ENCODE peak calls at places on chromosome 9, in six cellular contexts. A, X, M, K, H and C are unnamed samples.

GRCh38 chr9:32251539-32251938 is 132.9 kb upstream of the ACO1 start:
- DNase-seq in M (peak), H (no peak), K (peak), A (peak), X (peak), C (no peak)

GRCh38 chr9:99824378-99825157 is 2.9 kb downstream of the NR4A3 start:
- DNase-seq in H (no peak), M (no peak), X (peak), K (no peak), A (peak), C (no peak)

GRCh38 chr9:106916491-106917235 is 53.7 kb downstream of the ZNF462 start:
- DNase-seq in H (no peak), K (peak), A (peak), X (peak), M (peak), C (peak)

GRCh38 chr9:120473626-120474025 is 106.3 kb downstream of the CDK5RAP2 start:
- DNase-seq in X (no peak), A (no peak), K (no peak), H (no peak), M (no peak), C (no peak)

GRCh38 chr9:84669293-84670105 is at the start of gene NTRK2:
- DNase-seq in A (peak), X (peak), M (no peak), H (peak), K (peak), C (no peak)

GRCh38 chr9:95726756-95727155 is 148.7 kb upstream of the ERCC6L2 start:
- DNase-seq in H (no peak), K (peak), A (peak), X (peak), M (peak), C (no peak)

GRCh38 chr9:131594906-131595675 is 49.8 kb downstream of the PRRT1B start:
- DNase-seq in A (no peak), H (no peak), K (no peak), X (no peak), M (no peak), C (no peak)

GRCh38 chr9:6195714-6196360 is 19.8 kb upstream of the IL33 start:
- DNase-seq in A (no peak), H (no peak), K (no peak), M (peak), X (no peak), C (peak)

GRCh38 chr9:96540106-96540505 is 79.5 kb downstream of the CDC14B start:
- DNase-seq in M (no peak), H (no peak), K (no peak), A (no peak), X (no peak), C (no peak)

DNA sequence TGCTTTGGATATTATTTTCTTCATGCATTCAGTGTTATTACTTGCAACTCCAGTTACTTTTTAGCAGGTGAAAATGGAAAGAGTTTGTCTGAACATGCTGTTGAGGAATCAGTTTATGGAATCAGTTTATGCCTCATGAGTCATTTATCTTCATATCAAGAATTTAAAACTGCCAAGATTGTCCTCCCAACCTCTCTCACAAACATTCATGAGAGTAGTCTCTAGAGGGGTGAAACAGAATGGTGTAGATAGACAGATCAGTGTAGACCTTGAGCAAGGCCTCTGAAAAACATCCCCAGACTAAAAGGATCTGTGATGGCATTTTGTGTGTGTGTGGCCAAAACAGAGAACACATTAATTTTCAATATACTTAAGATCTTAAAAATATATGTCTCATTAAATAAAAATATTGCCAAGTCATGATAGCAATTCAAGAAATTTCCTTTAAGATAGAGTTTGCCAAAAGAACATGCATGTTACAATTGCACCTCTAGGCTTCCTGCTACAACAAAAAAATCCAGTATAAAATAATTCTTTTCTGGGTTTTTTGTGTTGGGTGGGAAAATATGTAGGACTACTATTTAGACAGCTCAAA is 5.0 kb downstream of the ANXA1 start:
- DNase-seq in H (no peak), M (no peak), X (no peak), K (no peak), A (no peak), C (no peak)
- H3K27ac ChIP-seq in H (no peak), M (no peak), X (no peak), K (no peak), A (no peak), C (peak)

DNA sequence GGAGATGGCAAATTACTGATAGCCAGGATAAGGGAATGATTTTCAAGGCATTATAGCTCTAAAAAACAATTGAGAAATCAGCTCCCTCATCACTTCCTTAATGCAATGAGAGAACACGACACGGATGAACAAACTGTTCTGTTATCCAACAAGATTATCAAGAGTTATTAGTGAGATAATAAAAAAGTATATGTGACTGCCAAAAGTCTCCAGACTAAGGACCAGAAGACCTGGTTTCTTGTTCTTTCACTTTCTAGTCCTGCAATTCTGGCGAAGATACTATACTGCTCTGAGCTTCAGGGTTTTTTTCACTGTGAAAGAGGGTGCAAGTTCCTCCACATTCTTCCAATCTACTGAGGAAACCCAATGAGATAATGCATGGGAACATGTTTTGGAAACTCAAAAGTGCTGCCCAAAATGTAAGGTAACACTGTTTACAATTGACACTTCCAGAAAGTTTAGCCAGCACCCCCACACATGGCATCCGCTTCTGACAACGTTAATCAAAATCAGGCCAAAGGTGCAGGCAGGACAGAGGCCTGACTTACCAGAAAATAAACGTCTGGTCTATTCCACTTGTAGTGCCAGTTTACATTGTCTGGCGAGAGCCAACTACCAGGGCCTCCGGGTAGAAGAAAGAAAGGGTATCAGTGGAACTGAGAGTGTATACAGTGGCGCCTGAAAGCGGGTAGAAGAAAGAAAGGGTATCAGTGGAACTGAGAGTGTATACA is 254.3 kb downstream of the DOCK8 start:
- DNase-seq in A (no peak), X (no peak), H (no peak), M (no peak), K (no peak), C (no peak)
- H3K27ac ChIP-seq in A (no peak), X (no peak), H (no peak), M (no peak), K (peak), C (peak)

GRCh38 chr9:26833792-26834191 is 58.8 kb downstream of the CAAP1 start:
- DNase-seq in K (no peak), X (no peak), A (no peak), H (no peak), M (no peak), C (no peak)
- H3K27ac ChIP-seq in K (no peak), X (no peak), A (no peak), H (no peak), M (no peak), C (no peak)

DNA sequence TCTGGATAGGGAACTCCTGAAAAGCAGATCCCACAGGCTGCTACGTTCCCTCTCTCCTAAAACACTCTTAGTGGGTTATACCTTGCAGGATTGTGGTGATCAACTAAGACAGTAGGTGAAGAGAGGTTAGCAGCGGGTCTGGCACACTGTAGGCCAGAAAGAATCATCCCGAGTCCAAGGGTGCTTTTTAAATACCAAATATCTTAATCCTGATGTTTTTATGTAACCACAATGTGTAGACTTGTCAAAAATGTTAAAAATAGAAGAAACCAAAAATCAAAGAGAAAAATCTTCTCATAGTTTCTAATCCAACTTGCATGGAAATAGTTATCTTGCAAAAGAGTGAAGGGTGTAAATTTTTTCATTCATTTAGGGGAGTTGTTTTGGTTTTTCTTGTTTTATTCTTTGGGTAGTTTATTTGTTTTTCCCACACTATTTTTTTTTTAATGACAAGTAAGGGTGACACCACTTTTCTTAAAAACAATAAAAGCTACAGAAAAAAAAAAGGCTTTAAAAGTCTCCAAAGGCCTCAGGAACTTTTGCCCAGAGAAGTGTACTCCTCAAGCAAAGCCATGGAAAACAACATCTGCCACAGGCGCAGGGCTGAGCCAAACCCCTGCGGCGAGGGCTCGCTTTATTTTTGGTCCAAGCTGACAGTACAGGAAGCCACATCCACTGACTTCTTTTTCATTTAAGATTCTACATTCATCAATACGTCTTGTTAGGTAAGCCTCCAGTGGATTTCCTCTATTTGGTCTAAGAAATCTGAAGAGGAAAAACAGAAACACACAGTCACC is 52.1 kb upstream of the IFNK start:
- DNase-seq in K (no peak), X (no peak), A (no peak), M (no peak), H (no peak), C (no peak)
- H3K27ac ChIP-seq in K (no peak), X (no peak), A (no peak), M (no peak), H (peak), C (no peak)